ENCODE peak calls at places on chromosomes 3 and 15, in four cellular contexts. One of them, this sample, is unnamed.

GRCh38 chr3:139292933-139293664 is 50.7 kb upstream of the MRPS22 start:
- DNase-seq in EH: peak; percentile 82
- DNase-seq in stimulated activated naive CD8-positive, alpha-beta T cell treated with anti-CD3 and anti-CD28 coated beads, Interleukin-15, Interleukin-2, amounts not matched to agents 100 U/mL and 50 U/mL, for 24 hours: no peak
- DNase-seq in NCI-H2081: no peak
- DNase-seq in this sample: no peak

GRCh38 chr3:45612918-45613602 is 18.5 kb downstream of the LIMD1 start:
- DNase-seq in EH: no peak
- DNase-seq in stimulated activated naive CD8-positive, alpha-beta T cell treated with anti-CD3 and anti-CD28 coated beads, Interleukin-15, Interleukin-2, amounts not matched to agents 100 U/mL and 50 U/mL, for 24 hours: no peak
- DNase-seq in NCI-H2081: no peak
- DNase-seq in this sample: peak; percentile 33

GRCh38 chr3:195075199-195075940 is 195.6 kb downstream of the XXYLT1 start:
- DNase-seq in EH: peak; percentile 15
- DNase-seq in stimulated activated naive CD8-positive, alpha-beta T cell treated with anti-CD3 and anti-CD28 coated beads, Interleukin-15, Interleukin-2, amounts not matched to agents 100 U/mL and 50 U/mL, for 24 hours: no peak
- DNase-seq in NCI-H2081: no peak
- DNase-seq in this sample: no peak

GRCh38 chr3:96779810-96780209 is 34.6 kb upstream of the EPHA6 start:
- DNase-seq in EH: no peak
- DNase-seq in stimulated activated naive CD8-positive, alpha-beta T cell treated with anti-CD3 and anti-CD28 coated beads, Interleukin-15, Interleukin-2, amounts not matched to agents 100 U/mL and 50 U/mL, for 24 hours: peak; percentile 6
- DNase-seq in NCI-H2081: no peak
- DNase-seq in this sample: no peak

GRCh38 chr3:94413721-94414106 is 350.9 kb downstream of the NSUN3 start:
- DNase-seq in EH: peak; percentile 7
- DNase-seq in stimulated activated naive CD8-positive, alpha-beta T cell treated with anti-CD3 and anti-CD28 coated beads, Interleukin-15, Interleukin-2, amounts not matched to agents 100 U/mL and 50 U/mL, for 24 hours: no peak
- DNase-seq in NCI-H2081: no peak
- DNase-seq in this sample: no peak

GRCh38 chr3:23751485-23751811 is 54.3 kb upstream of the UBE2E1 start:
- DNase-seq in EH: peak; percentile 50
- DNase-seq in stimulated activated naive CD8-positive, alpha-beta T cell treated with anti-CD3 and anti-CD28 coated beads, Interleukin-15, Interleukin-2, amounts not matched to agents 100 U/mL and 50 U/mL, for 24 hours: no peak
- DNase-seq in NCI-H2081: no peak
- DNase-seq in this sample: peak; percentile 86

GRCh38 chr3:145807990-145808389 is 353.0 kb downstream of the PLOD2 start:
- DNase-seq in EH: peak; percentile 16
- DNase-seq in stimulated activated naive CD8-positive, alpha-beta T cell treated with anti-CD3 and anti-CD28 coated beads, Interleukin-15, Interleukin-2, amounts not matched to agents 100 U/mL and 50 U/mL, for 24 hours: no peak
- DNase-seq in NCI-H2081: peak; percentile 54
- DNase-seq in this sample: no peak

GRCh38 chr3:17707813-17708543 is 34.5 kb downstream of the TBC1D5 start:
- DNase-seq in EH: no peak
- DNase-seq in stimulated activated naive CD8-positive, alpha-beta T cell treated with anti-CD3 and anti-CD28 coated beads, Interleukin-15, Interleukin-2, amounts not matched to agents 100 U/mL and 50 U/mL, for 24 hours: no peak
- DNase-seq in NCI-H2081: no peak
- DNase-seq in this sample: no peak

GRCh38 chr3:15610083-15610482 is 8.5 kb downstream of the BTD start:
- DNase-seq in EH: peak; percentile 81
- DNase-seq in stimulated activated naive CD8-positive, alpha-beta T cell treated with anti-CD3 and anti-CD28 coated beads, Interleukin-15, Interleukin-2, amounts not matched to agents 100 U/mL and 50 U/mL, for 24 hours: no peak
- DNase-seq in NCI-H2081: no peak
- DNase-seq in this sample: no peak

GRCh38 chr15:98674336-98674735 is 26.0 kb downstream of the IGF1R start:
- DNase-seq in EH: no peak
- DNase-seq in stimulated activated naive CD8-positive, alpha-beta T cell treated with anti-CD3 and anti-CD28 coated beads, Interleukin-15, Interleukin-2, amounts not matched to agents 100 U/mL and 50 U/mL, for 24 hours: no peak
- DNase-seq in NCI-H2081: no peak
- DNase-seq in this sample: no peak

GRCh38 chr3:74314696-74315095 is 299.8 kb downstream of the CNTN3 start:
- DNase-seq in EH: no peak
- DNase-seq in stimulated activated naive CD8-positive, alpha-beta T cell treated with anti-CD3 and anti-CD28 coated beads, Interleukin-15, Interleukin-2, amounts not matched to agents 100 U/mL and 50 U/mL, for 24 hours: no peak
- DNase-seq in NCI-H2081: no peak
- DNase-seq in this sample: no peak

GRCh38 chr15:63405159-63405558 is 23.5 kb upstream of the CA12 start:
- DNase-seq in EH: no peak
- DNase-seq in stimulated activated naive CD8-positive, alpha-beta T cell treated with anti-CD3 and anti-CD28 coated beads, Interleukin-15, Interleukin-2, amounts not matched to agents 100 U/mL and 50 U/mL, for 24 hours: no peak
- DNase-seq in NCI-H2081: no peak
- DNase-seq in this sample: no peak

GRCh38 chr15:85977586-85977985 is 102.1 kb upstream of the AGBL1 start:
- DNase-seq in EH: no peak
- DNase-seq in stimulated activated naive CD8-positive, alpha-beta T cell treated with anti-CD3 and anti-CD28 coated beads, Interleukin-15, Interleukin-2, amounts not matched to agents 100 U/mL and 50 U/mL, for 24 hours: no peak
- DNase-seq in NCI-H2081: no peak
- DNase-seq in this sample: no peak

GRCh38 chr3:63705092-63705645 is 52.7 kb downstream of the SNTN start:
- DNase-seq in EH: no peak
- DNase-seq in stimulated activated naive CD8-positive, alpha-beta T cell treated with anti-CD3 and anti-CD28 coated beads, Interleukin-15, Interleukin-2, amounts not matched to agents 100 U/mL and 50 U/mL, for 24 hours: no peak
- DNase-seq in NCI-H2081: no peak
- DNase-seq in this sample: no peak

GRCh38 chr15:63967616-63968015 is 78.7 kb downstream of the DAPK2 start:
- DNase-seq in EH: no peak
- DNase-seq in stimulated activated naive CD8-positive, alpha-beta T cell treated with anti-CD3 and anti-CD28 coated beads, Interleukin-15, Interleukin-2, amounts not matched to agents 100 U/mL and 50 U/mL, for 24 hours: no peak
- DNase-seq in NCI-H2081: no peak
- DNase-seq in this sample: no peak

GRCh38 chr15:74642328-74642723 is 26.7 kb downstream of the CLK3 start:
- DNase-seq in EH: no peak
- DNase-seq in stimulated activated naive CD8-positive, alpha-beta T cell treated with anti-CD3 and anti-CD28 coated beads, Interleukin-15, Interleukin-2, amounts not matched to agents 100 U/mL and 50 U/mL, for 24 hours: no peak
- DNase-seq in NCI-H2081: peak; percentile 37
- DNase-seq in this sample: no peak

GRCh38 chr3:134473868-134474546 is 11.8 kb downstream of the ANAPC13 start:
- DNase-seq in EH: peak; percentile 87
- DNase-seq in stimulated activated naive CD8-positive, alpha-beta T cell treated with anti-CD3 and anti-CD28 coated beads, Interleukin-15, Interleukin-2, amounts not matched to agents 100 U/mL and 50 U/mL, for 24 hours: peak; percentile 83
- DNase-seq in NCI-H2081: peak; percentile 85
- DNase-seq in this sample: peak; percentile 73

GRCh38 chr15:70826634-70827033 is 27.3 kb downstream of the LARP6 start:
- DNase-seq in EH: peak; percentile 91
- DNase-seq in stimulated activated naive CD8-positive, alpha-beta T cell treated with anti-CD3 and anti-CD28 coated beads, Interleukin-15, Interleukin-2, amounts not matched to agents 100 U/mL and 50 U/mL, for 24 hours: no peak
- DNase-seq in NCI-H2081: no peak
- DNase-seq in this sample: peak; percentile 11

GRCh38 chr3:71089271-71089670 is 494.3 kb downstream of the FOXP1 start:
- DNase-seq in EH: peak; percentile 38
- DNase-seq in stimulated activated naive CD8-positive, alpha-beta T cell treated with anti-CD3 and anti-CD28 coated beads, Interleukin-15, Interleukin-2, amounts not matched to agents 100 U/mL and 50 U/mL, for 24 hours: no peak
- DNase-seq in NCI-H2081: no peak
- DNase-seq in this sample: no peak

GRCh38 chr3:69888040-69888945 is 111.2 kb upstream of the SAMMSON start:
- DNase-seq in EH: peak; percentile 44
- DNase-seq in stimulated activated naive CD8-positive, alpha-beta T cell treated with anti-CD3 and anti-CD28 coated beads, Interleukin-15, Interleukin-2, amounts not matched to agents 100 U/mL and 50 U/mL, for 24 hours: no peak
- DNase-seq in NCI-H2081: no peak
- DNase-seq in this sample: no peak

GRCh38 chr3:151135548-151136337 is 50.3 kb downstream of the MED12L start:
- DNase-seq in EH: no peak
- DNase-seq in stimulated activated naive CD8-positive, alpha-beta T cell treated with anti-CD3 and anti-CD28 coated beads, Interleukin-15, Interleukin-2, amounts not matched to agents 100 U/mL and 50 U/mL, for 24 hours: peak; percentile 47
- DNase-seq in NCI-H2081: no peak
- DNase-seq in this sample: no peak

GRCh38 chr3:40143283-40144090 is 166.0 kb upstream of the EIF1B start:
- DNase-seq in EH: peak; percentile 68
- DNase-seq in stimulated activated naive CD8-positive, alpha-beta T cell treated with anti-CD3 and anti-CD28 coated beads, Interleukin-15, Interleukin-2, amounts not matched to agents 100 U/mL and 50 U/mL, for 24 hours: no peak
- DNase-seq in NCI-H2081: no peak
- DNase-seq in this sample: no peak